ENCODE peak calls at places on chromosomes 13 and 19, in four cellular contexts. One of them, this sample, is unnamed.

GRCh38 chr19:23436318-23436717 is 41.0 kb upstream of the ZNF91 start:
- DNase-seq in PC-3: peak; percentile 4
- DNase-seq in HCT116: no peak
- DNase-seq in neural progenitor cell: no peak
- DNase-seq in this sample: no peak

GRCh38 chr13:29855009-29855408 is 4.6 kb upstream of the UBL3 start:
- DNase-seq in HCT116: no peak
- DNase-seq in PC-3: no peak
- DNase-seq in neural progenitor cell: no peak
- DNase-seq in this sample: no peak

GRCh38 chr13:103883152-103883551 is 816.9 kb upstream of the SLC10A2 start:
- DNase-seq in PC-3: peak; percentile 97
- DNase-seq in neural progenitor cell: peak; percentile 83
- DNase-seq in HCT116: peak; percentile 90
- DNase-seq in this sample: peak; percentile 94

GRCh38 chr13:76848596-76848995 is 37.6 kb downstream of the KCTD12 start:
- DNase-seq in PC-3: no peak
- DNase-seq in neural progenitor cell: no peak
- DNase-seq in HCT116: no peak
- DNase-seq in this sample: no peak

GRCh38 chr13:42707596-42707995 is 73.8 kb upstream of the FAM216B start:
- DNase-seq in neural progenitor cell: no peak
- DNase-seq in HCT116: no peak
- DNase-seq in PC-3: no peak
- DNase-seq in this sample: no peak

GRCh38 chr13:65342938-65343337 is 1887.2 kb downstream of the PCDH9 start:
- DNase-seq in PC-3: no peak
- DNase-seq in neural progenitor cell: no peak
- DNase-seq in HCT116: no peak
- DNase-seq in this sample: no peak

GRCh38 chr13:111295896-111296295 is 24.5 kb upstream of the TEX29 start:
- DNase-seq in PC-3: no peak
- DNase-seq in neural progenitor cell: no peak
- DNase-seq in HCT116: no peak
- DNase-seq in this sample: no peak

GRCh38 chr19:53915000-53915399 is 5.9 kb downstream of the CACNG7 start:
- DNase-seq in HCT116: no peak
- DNase-seq in neural progenitor cell: peak; percentile 20
- DNase-seq in PC-3: no peak
- DNase-seq in this sample: no peak

GRCh38 chr19:6536138-6536671 is 5.4 kb downstream of the TNFSF9 start:
- DNase-seq in PC-3: peak; percentile 83
- DNase-seq in neural progenitor cell: peak; percentile 56
- DNase-seq in HCT116: peak; percentile 91
- DNase-seq in this sample: peak; percentile 28

GRCh38 chr19:57672466-57672865 is 3.7 kb downstream of the ZSCAN4 start:
- DNase-seq in neural progenitor cell: no peak
- DNase-seq in PC-3: no peak
- DNase-seq in HCT116: no peak
- DNase-seq in this sample: no peak

GRCh38 chr13:31998131-31998530 is 33.4 kb upstream of the FRY start:
- DNase-seq in HCT116: no peak
- DNase-seq in PC-3: no peak
- DNase-seq in neural progenitor cell: no peak
- DNase-seq in this sample: peak; percentile 13

GRCh38 chr13:34750078-34750703 is 191.9 kb upstream of the NBEA start:
- DNase-seq in neural progenitor cell: peak; percentile 57
- DNase-seq in HCT116: no peak
- DNase-seq in PC-3: no peak
- DNase-seq in this sample: peak; percentile 31

GRCh38 chr19:18388328-18389094 is 2.6 kb downstream of the GDF15 start:
- DNase-seq in HCT116: no peak
- DNase-seq in neural progenitor cell: peak; percentile 84
- DNase-seq in PC-3: peak; percentile 83
- DNase-seq in this sample: peak; percentile 80

GRCh38 chr13:96025283-96025682 is 27.9 kb downstream of the UGGT2 start:
- DNase-seq in HCT116: no peak
- DNase-seq in neural progenitor cell: no peak
- DNase-seq in PC-3: peak; percentile 30
- DNase-seq in this sample: no peak

GRCh38 chr13:110233181-110233641 is 73.7 kb downstream of the COL4A1 start:
- DNase-seq in neural progenitor cell: no peak
- DNase-seq in HCT116: no peak
- DNase-seq in PC-3: peak; percentile 66
- DNase-seq in this sample: no peak

GRCh38 chr13:47112205-47112896 is 215.5 kb upstream of the HTR2A start:
- DNase-seq in PC-3: peak; percentile 71
- DNase-seq in HCT116: no peak
- DNase-seq in neural progenitor cell: peak; percentile 65
- DNase-seq in this sample: no peak

GRCh38 chr19:1767464-1767933 is 14.2 kb downstream of the ONECUT3 start:
- DNase-seq in neural progenitor cell: peak; percentile 67
- DNase-seq in HCT116: no peak
- DNase-seq in PC-3: peak; percentile 41
- DNase-seq in this sample: peak; percentile 53

GRCh38 chr19:19262190-19263057 is 10.7 kb downstream of the TM6SF2 start:
- DNase-seq in neural progenitor cell: peak; percentile 59
- DNase-seq in PC-3: no peak
- DNase-seq in HCT116: no peak
- DNase-seq in this sample: no peak

GRCh38 chr13:30763786-30764440 is 28.6 kb downstream of the ALOX5AP start:
- DNase-seq in HCT116: no peak
- DNase-seq in PC-3: peak; percentile 31
- DNase-seq in neural progenitor cell: no peak
- DNase-seq in this sample: no peak

GRCh38 chr13:113903361-113903760 is 39.5 kb upstream of the GAS6 start:
- DNase-seq in HCT116: no peak
- DNase-seq in neural progenitor cell: no peak
- DNase-seq in PC-3: no peak
- DNase-seq in this sample: no peak

GRCh38 chr13:21567714-21568113 is 36.3 kb downstream of the MICU2 start:
- DNase-seq in PC-3: no peak
- DNase-seq in neural progenitor cell: no peak
- DNase-seq in HCT116: no peak
- DNase-seq in this sample: no peak

GRCh38 chr13:110560606-110561334 is 752 bp downstream of the RAB20 start:
- DNase-seq in HCT116: no peak
- DNase-seq in neural progenitor cell: peak; percentile 72
- DNase-seq in PC-3: peak; percentile 26
- DNase-seq in this sample: peak; percentile 60

GRCh38 chr13:59970847-59971246 is 192.9 kb downstream of the DIAPH3 start:
- DNase-seq in PC-3: no peak
- DNase-seq in HCT116: no peak
- DNase-seq in neural progenitor cell: no peak
- DNase-seq in this sample: no peak

GRCh38 chr19:57321164-57321563 is 892 bp downstream of the ZNF543 start:
- DNase-seq in HCT116: no peak
- DNase-seq in PC-3: no peak
- DNase-seq in neural progenitor cell: no peak
- DNase-seq in this sample: no peak

DNA sequence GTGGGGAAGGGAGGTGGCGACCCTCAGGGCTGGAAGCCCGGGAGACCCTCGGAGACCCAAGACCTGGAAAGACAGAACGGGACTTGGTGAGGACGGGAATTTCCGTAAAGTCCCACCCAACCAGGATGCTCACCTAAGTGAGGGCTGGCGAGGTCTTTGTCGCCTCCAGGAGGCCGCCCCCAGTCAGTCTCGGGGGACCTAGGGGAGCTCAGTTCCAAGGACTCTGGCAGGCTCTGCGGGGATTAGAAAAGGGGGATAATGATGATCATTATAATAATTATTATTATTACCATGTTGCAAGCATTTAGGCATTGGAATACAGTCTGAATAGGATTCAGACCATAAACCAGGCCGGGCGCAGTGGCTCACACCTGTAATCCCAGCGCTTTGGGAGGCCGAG is 9.1 kb upstream of the HSD17B14 start:
- DNase-seq in PC-3: no peak
- DNase-seq in neural progenitor cell: no peak
- DNase-seq in HCT116: no peak
- DNase-seq in this sample: no peak
- H3K4me1 ChIP-seq in PC-3: no peaks in the 10 kb centered on the region
- H3K4me1 ChIP-seq in neural progenitor cell: no peaks in the 10 kb centered on the region
- H3K4me1 ChIP-seq in HCT116: no peaks in the 10 kb centered on the region
- H3K4me1 ChIP-seq in this sample: no peaks in the 10 kb centered on the region

GRCh38 chr19:42201489-42202289 is 15.8 kb downstream of the DEDD2 start:
- DNase-seq in PC-3: no peak
- DNase-seq in HCT116: no peak
- DNase-seq in neural progenitor cell: no peak
- DNase-seq in this sample: no peak
- H3K27ac ChIP-seq in PC-3: no peak overlapping the region
- H3K27ac ChIP-seq in HCT116: no peak overlapping the region
- H3K27ac ChIP-seq in neural progenitor cell: no peak overlapping the region
- H3K27ac ChIP-seq in this sample: no peak overlapping the region

DNA sequence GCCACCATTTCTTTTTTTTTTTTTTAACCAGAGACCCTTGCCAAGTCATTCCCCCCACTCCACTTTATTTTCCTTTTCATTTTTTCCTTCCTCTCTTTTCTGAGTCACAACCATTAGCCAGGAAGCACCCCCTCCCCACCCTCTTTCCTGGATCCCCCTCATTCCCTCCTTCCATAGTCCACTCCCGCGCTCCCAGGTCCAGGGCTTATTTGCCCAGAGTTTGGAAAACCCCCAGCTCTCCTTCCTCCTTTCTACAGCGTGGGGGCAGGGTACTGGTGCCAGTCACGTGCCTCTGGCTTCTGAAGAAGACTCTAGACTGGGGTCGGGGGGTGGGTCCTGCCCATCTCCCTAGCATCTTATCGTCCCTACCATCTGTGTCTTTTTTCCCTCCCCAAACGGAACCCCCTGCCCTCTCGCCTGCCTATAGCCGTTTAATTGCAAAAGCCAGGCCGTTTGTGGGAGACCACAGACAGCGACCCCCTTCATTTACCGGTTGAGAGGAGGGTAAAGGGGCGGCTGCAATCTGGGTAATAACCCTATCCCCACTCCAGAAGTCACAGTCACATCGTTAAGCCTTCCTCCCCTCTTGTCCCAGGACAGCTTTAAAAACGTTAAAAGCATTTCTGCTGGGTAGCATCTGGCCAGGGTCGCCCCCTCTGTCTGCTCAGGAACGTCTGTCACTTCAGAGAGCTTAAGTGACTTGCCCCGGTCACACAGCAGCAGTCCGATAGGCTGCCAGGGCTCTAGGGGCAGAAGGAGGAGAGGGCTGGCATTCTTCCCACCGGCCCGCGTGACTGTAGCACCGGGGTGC is 961 bp upstream of the CALR start:
- DNase-seq in PC-3: peak; percentile 52
- DNase-seq in neural progenitor cell: peak; percentile 69
- DNase-seq in HCT116: no peak
- DNase-seq in this sample: peak; percentile 60
- TF ChIP-seq EZH2phosphoT487 in PC-3: no peak
- TF ChIP-seq EZH2phosphoT487 in neural progenitor cell: no peak
- TF ChIP-seq EZH2phosphoT487 in HCT116: no peak
- TF ChIP-seq EZH2phosphoT487 in this sample: no peak

DNA sequence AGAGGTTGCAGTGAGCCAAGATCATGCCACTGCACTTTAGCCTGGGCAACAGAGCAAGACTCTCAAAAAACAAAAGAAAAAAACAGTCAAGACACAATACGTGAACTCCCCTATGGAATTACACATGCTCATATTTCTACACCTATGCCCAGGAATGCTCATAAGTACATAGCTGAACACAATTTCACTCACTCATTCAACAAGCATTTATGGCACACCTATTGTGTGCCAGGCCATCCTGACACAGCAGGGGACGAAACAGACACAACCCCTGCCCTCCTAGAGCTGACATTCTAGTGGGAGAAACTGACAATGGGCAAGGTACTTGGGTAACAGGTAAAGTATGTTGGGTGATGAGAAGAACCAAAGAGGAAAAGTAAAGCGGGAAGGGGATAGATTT is 9.5 kb downstream of the AXL start:
- DNase-seq in neural progenitor cell: no peak
- DNase-seq in HCT116: no peak
- DNase-seq in PC-3: no peak
- DNase-seq in this sample: no peak
- H3K4me1 ChIP-seq in neural progenitor cell: peaks cover 8% of the 10 kb centered on the region
- H3K4me1 ChIP-seq in HCT116: peaks cover 52% of the 10 kb centered on the region
- H3K4me1 ChIP-seq in PC-3: peaks cover 31% of the 10 kb centered on the region
- H3K4me1 ChIP-seq in this sample: peaks cover 18% of the 10 kb centered on the region

DNA sequence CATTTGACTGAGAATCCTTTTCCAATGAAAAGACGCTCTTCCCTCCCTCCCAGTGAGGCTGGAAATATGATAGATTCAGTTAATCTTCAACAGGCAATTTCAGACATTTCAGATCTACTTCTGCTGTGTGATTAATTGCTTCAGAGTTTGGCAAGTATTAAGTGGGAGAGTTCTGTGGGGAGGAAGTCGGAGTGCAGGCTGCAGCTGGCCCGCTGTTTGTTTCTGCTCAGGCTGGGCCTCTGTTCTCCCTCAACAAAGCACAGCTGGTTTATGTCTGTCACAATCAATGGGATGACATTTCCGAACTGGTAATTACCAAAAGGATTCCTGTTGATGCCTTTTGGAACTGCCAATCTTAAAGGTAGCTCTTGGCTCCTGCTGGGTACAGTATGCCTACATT is 178.2 kb downstream of the NDFIP2 start:
- DNase-seq in PC-3: no peak
- DNase-seq in neural progenitor cell: peak; percentile 73
- DNase-seq in HCT116: no peak
- DNase-seq in this sample: no peak
- H3K27ac ChIP-seq in PC-3: no peak overlapping the region
- H3K27ac ChIP-seq in neural progenitor cell: peak overlapping the region; percentile 85
- H3K27ac ChIP-seq in HCT116: no peak overlapping the region
- H3K27ac ChIP-seq in this sample: peak overlapping the region; percentile 29

GRCh38 chr13:105510363-105510762 is 1025.1 kb downstream of the EFNB2 start:
- DNase-seq in neural progenitor cell: no peak
- DNase-seq in HCT116: no peak
- DNase-seq in PC-3: no peak
- DNase-seq in this sample: no peak
- TF ChIP-seq EZH2phosphoT487 in neural progenitor cell: no peak
- TF ChIP-seq EZH2phosphoT487 in HCT116: no peak
- TF ChIP-seq EZH2phosphoT487 in PC-3: no peak
- TF ChIP-seq EZH2phosphoT487 in this sample: no peak

This sample was measured in hepatocyte.